ENCODE peak calls at places on chromosomes 13 and 19, in five cellular contexts. One of them, this sample, is unnamed.

GRCh38 chr19:50723069-50723468 is at the start of gene CLEC11A:
- DNase-seq in tibial nerve: peak
- DNase-seq in aorta: peak
- DNase-seq in A549: no peak
- DNase-seq in AG09309: peak
- DNase-seq in this sample: peak

GRCh38 chr19:35784401-35785086 is 9.2 kb downstream of the ARHGAP33 start:
- DNase-seq in aorta: no peak
- DNase-seq in tibial nerve: no peak
- DNase-seq in AG09309: no peak
- DNase-seq in A549: no peak
- DNase-seq in this sample: no peak

GRCh38 chr13:90027409-90027808 is 1320.1 kb upstream of the MIR17HG start:
- DNase-seq in AG09309: no peak
- DNase-seq in A549: no peak
- DNase-seq in tibial nerve: no peak
- DNase-seq in aorta: no peak
- DNase-seq in this sample: no peak

GRCh38 chr19:480016-480855 is 16.1 kb upstream of the MADCAM1 start:
- DNase-seq in tibial nerve: peak
- DNase-seq in aorta: peak
- DNase-seq in A549: peak
- DNase-seq in AG09309: no peak
- DNase-seq in this sample: peak

GRCh38 chr13:21465710-21466160 is 6.6 kb upstream of the ZDHHC20 start:
- DNase-seq in A549: no peak
- DNase-seq in tibial nerve: no peak
- DNase-seq in aorta: no peak
- DNase-seq in AG09309: no peak
- DNase-seq in this sample: no peak

GRCh38 chr19:48424694-48425219 is 21.0 kb upstream of the GRWD1 start:
- DNase-seq in AG09309: no peak
- DNase-seq in aorta: peak
- DNase-seq in tibial nerve: no peak
- DNase-seq in A549: peak
- DNase-seq in this sample: peak

GRCh38 chr13:24216176-24216575 is 55.7 kb downstream of the SPATA13 start:
- DNase-seq in tibial nerve: no peak
- DNase-seq in aorta: no peak
- DNase-seq in A549: no peak
- DNase-seq in AG09309: no peak
- DNase-seq in this sample: no peak

GRCh38 chr19:29576761-29577661 is 29.1 kb upstream of the POP4 start:
- DNase-seq in aorta: no peak
- DNase-seq in AG09309: no peak
- DNase-seq in A549: no peak
- DNase-seq in tibial nerve: no peak
- DNase-seq in this sample: no peak

GRCh38 chr13:73542446-73542845 is 483.6 kb downstream of the KLF5 start:
- DNase-seq in aorta: no peak
- DNase-seq in tibial nerve: no peak
- DNase-seq in AG09309: no peak
- DNase-seq in A549: no peak
- DNase-seq in this sample: no peak

GRCh38 chr19:19451429-19452240 is 46.2 kb downstream of the GATAD2A start:
- DNase-seq in tibial nerve: no peak
- DNase-seq in aorta: peak
- DNase-seq in AG09309: no peak
- DNase-seq in A549: no peak
- DNase-seq in this sample: no peak

GRCh38 chr13:67095621-67096020 is 134.5 kb downstream of the PCDH9 start:
- DNase-seq in AG09309: no peak
- DNase-seq in tibial nerve: no peak
- DNase-seq in A549: peak
- DNase-seq in aorta: no peak
- DNase-seq in this sample: no peak

GRCh38 chr19:12939292-12939606 is 840 bp downstream of the CALR start:
- DNase-seq in A549: no peak
- DNase-seq in aorta: no peak
- DNase-seq in tibial nerve: no peak
- DNase-seq in AG09309: no peak
- DNase-seq in this sample: no peak

GRCh38 chr19:29771708-29772415 is 39.9 kb upstream of the CCNE1 start:
- DNase-seq in A549: peak
- DNase-seq in aorta: no peak
- DNase-seq in tibial nerve: peak
- DNase-seq in AG09309: peak
- DNase-seq in this sample: peak

GRCh38 chr19:54470991-54471782 is 1.9 kb downstream of the CDC42EP5 start:
- DNase-seq in tibial nerve: peak
- DNase-seq in aorta: peak
- DNase-seq in AG09309: no peak
- DNase-seq in A549: no peak
- DNase-seq in this sample: peak

GRCh38 chr19:47377208-47377701 is 28.1 kb downstream of the DHX34 start:
- DNase-seq in aorta: no peak
- DNase-seq in tibial nerve: no peak
- DNase-seq in AG09309: no peak
- DNase-seq in A549: no peak
- DNase-seq in this sample: no peak

GRCh38 chr13:62387642-62388041 is 972.0 kb upstream of the PCDH20 start:
- DNase-seq in AG09309: no peak
- DNase-seq in A549: no peak
- DNase-seq in tibial nerve: no peak
- DNase-seq in aorta: no peak
- DNase-seq in this sample: no peak

GRCh38 chr13:46317120-46317519 is 69.9 kb downstream of the RUBCNL start:
- DNase-seq in aorta: no peak
- DNase-seq in AG09309: no peak
- DNase-seq in A549: no peak
- DNase-seq in tibial nerve: no peak
- DNase-seq in this sample: no peak

GRCh38 chr19:10193666-10194499 is 870 bp downstream of the DNMT1 start:
- DNase-seq in aorta: no peak
- DNase-seq in tibial nerve: peak
- DNase-seq in AG09309: no peak
- DNase-seq in A549: peak
- DNase-seq in this sample: no peak

GRCh38 chr13:33454844-33455256 is 169.3 kb upstream of the STARD13 start:
- DNase-seq in aorta: no peak
- DNase-seq in A549: no peak
- DNase-seq in AG09309: peak
- DNase-seq in tibial nerve: no peak
- DNase-seq in this sample: no peak

GRCh38 chr19:40609561-40610395 is 8.6 kb downstream of the LTBP4 start:
- DNase-seq in A549: peak
- DNase-seq in AG09309: no peak
- DNase-seq in tibial nerve: peak
- DNase-seq in aorta: peak
- DNase-seq in this sample: peak

GRCh38 chr13:30418886-30419459 is 3.3 kb upstream of the UBE2L5 start:
- DNase-seq in A549: no peak
- DNase-seq in tibial nerve: no peak
- DNase-seq in AG09309: no peak
- DNase-seq in aorta: no peak
- DNase-seq in this sample: no peak

GRCh38 chr13:38686635-38687245 is at the start of gene FREM2:
- DNase-seq in AG09309: no peak
- DNase-seq in aorta: no peak
- DNase-seq in A549: peak
- DNase-seq in tibial nerve: no peak
- DNase-seq in this sample: peak

GRCh38 chr19:13902993-13903555 is 2.8 kb downstream of the BRME1 start:
- DNase-seq in AG09309: no peak
- DNase-seq in A549: peak
- DNase-seq in tibial nerve: no peak
- DNase-seq in aorta: no peak
- DNase-seq in this sample: no peak

GRCh38 chr19:7905298-7905697 is 1.6 kb downstream of the MAP2K7 start:
- DNase-seq in tibial nerve: no peak
- DNase-seq in aorta: peak
- DNase-seq in AG09309: no peak
- DNase-seq in A549: no peak
- DNase-seq in this sample: no peak
- H3K4me3 ChIP-seq in tibial nerve: no peak
- H3K4me3 ChIP-seq in aorta: no peak
- H3K4me3 ChIP-seq in AG09309: peak
- H3K4me3 ChIP-seq in A549: no peak
- H3K4me3 ChIP-seq in this sample: no peak

GRCh38 chr13:106521101-106521799 is 14.2 kb downstream of the EFNB2 start:
- DNase-seq in aorta: no peak
- DNase-seq in tibial nerve: no peak
- DNase-seq in A549: no peak
- DNase-seq in AG09309: no peak
- DNase-seq in this sample: no peak
- H3K4me3 ChIP-seq in aorta: no peak
- H3K4me3 ChIP-seq in tibial nerve: no peak
- H3K4me3 ChIP-seq in A549: no peak
- H3K4me3 ChIP-seq in AG09309: no peak
- H3K4me3 ChIP-seq in this sample: no peak

DNA sequence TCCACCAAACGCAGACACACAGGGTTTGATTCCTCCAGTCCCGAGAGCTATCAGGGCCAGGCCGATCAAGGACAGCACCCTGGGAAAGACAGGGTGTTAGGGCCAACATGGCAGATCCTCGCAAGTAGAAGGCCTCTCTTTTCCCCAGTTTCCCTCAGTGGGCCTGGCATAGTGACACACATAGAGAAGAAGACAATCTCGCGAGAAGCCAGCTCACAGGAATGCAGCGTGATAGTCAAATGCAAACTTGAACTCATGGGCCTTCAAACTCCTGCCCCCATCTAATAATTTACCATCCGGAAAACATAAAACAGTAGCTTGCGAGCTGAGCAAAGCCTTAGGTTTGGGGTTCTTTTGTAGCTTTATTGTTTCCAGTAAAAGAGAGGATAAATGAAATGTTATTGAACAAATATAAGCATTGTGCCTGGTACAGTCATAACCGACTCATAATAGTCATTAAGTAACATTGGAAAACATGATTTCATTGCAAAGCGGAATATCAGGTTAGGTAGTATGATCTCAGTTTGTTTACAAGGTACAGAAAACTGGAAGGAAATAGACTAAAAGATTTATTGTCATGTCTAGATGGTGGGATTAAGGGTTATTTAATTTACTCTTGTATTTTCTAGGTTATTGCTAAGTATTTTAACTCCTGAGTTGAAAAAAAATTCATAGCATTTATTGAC is 30.5 kb downstream of the SLC15A1 start:
- DNase-seq in tibial nerve: no peak
- DNase-seq in AG09309: no peak
- DNase-seq in A549: no peak
- DNase-seq in aorta: no peak
- DNase-seq in this sample: no peak
- H3K4me3 ChIP-seq in tibial nerve: no peak
- H3K4me3 ChIP-seq in AG09309: no peak
- H3K4me3 ChIP-seq in A549: no peak
- H3K4me3 ChIP-seq in aorta: no peak
- H3K4me3 ChIP-seq in this sample: no peak

GRCh38 chr19:4272894-4273293 is 6.2 kb upstream of the SHD start:
- DNase-seq in A549: no peak
- DNase-seq in tibial nerve: no peak
- DNase-seq in AG09309: no peak
- DNase-seq in aorta: no peak
- DNase-seq in this sample: no peak
- H3K4me3 ChIP-seq in A549: no peak
- H3K4me3 ChIP-seq in tibial nerve: no peak
- H3K4me3 ChIP-seq in AG09309: no peak
- H3K4me3 ChIP-seq in aorta: no peak
- H3K4me3 ChIP-seq in this sample: no peak

DNA sequence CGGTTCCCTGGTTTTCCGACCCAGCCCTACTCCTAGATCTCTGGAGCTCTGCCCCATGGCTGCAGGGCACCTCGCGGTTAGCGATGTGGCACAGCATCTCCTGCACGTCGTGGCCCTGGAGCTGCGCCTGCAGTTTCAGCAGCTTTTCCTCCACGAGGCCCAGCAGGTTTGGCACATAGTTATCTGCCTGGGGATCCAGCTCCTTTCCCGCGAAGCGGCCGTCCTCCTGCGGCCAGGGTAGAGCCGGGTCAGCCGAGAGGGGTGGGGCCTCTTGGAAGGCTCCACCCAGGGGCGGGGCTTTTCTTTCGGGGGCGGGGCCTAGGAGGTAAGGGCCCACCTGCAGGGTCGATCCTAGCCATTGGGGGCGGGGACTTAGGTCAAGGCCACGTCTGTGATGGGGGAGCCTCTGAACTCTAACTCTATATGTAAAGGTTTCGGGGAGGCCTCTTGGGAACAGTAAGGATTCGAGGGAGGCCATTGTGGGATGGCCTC is 2.5 kb upstream of the RGL3 start:
- DNase-seq in A549: peak
- DNase-seq in AG09309: no peak
- DNase-seq in aorta: peak
- DNase-seq in tibial nerve: no peak
- DNase-seq in this sample: peak
- H3K4me3 ChIP-seq in A549: peak
- H3K4me3 ChIP-seq in AG09309: no peak
- H3K4me3 ChIP-seq in aorta: no peak
- H3K4me3 ChIP-seq in tibial nerve: no peak
- H3K4me3 ChIP-seq in this sample: peak

DNA sequence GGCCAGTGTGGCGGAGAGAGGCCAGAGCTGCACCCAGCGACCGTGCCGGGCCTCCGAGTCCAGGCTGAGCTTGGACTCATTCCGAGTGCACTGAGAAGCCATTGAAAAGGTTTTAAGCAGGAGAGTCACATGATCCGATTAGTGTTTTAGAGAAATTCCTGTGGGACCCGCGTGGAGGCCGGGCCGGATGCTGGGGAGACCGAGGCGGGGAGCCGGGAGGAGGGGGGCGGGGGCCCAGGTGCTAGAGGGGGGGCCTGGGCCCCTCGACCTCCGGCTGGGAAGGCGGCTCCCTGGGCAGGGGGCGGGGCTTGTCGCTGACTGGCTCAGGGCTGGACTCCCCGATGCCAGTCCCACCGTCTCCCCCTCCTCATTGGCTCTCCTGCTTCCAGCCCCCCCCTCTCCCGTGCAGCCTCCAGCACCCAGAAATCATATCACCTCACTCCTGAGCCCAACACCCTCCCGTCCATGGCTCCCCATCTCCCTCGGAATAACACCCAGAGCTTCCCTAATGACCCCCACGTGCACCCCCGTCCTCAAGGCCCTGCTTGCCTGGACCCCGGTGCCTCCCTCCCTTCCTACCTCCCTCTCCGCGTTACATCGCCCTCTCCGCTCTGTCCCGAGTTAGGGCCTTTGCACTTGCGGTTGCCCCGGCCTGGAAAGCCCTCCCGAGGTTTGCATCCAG is 5.2 kb upstream of the ZNF579 start:
- DNase-seq in aorta: peak
- DNase-seq in AG09309: no peak
- DNase-seq in tibial nerve: no peak
- DNase-seq in A549: peak
- DNase-seq in this sample: peak
- H3K4me3 ChIP-seq in aorta: no peak
- H3K4me3 ChIP-seq in AG09309: peak
- H3K4me3 ChIP-seq in tibial nerve: peak
- H3K4me3 ChIP-seq in A549: peak
- H3K4me3 ChIP-seq in this sample: peak

GRCh38 chr13:97246596-97246995 is 24.5 kb downstream of the MBNL2 start:
- DNase-seq in aorta: no peak
- DNase-seq in tibial nerve: no peak
- DNase-seq in AG09309: no peak
- DNase-seq in A549: no peak
- DNase-seq in this sample: no peak
- H3K4me3 ChIP-seq in aorta: no peak
- H3K4me3 ChIP-seq in tibial nerve: peak
- H3K4me3 ChIP-seq in AG09309: no peak
- H3K4me3 ChIP-seq in A549: no peak
- H3K4me3 ChIP-seq in this sample: no peak

This sample was measured in left lung.